ENCODE peak calls at places on chromosomes 11 and 22, in five cellular contexts. One of them, this sample, is unnamed.

GRCh38 chr11:64742940-64743590 is 877 bp downstream of the RASGRP2 start:
- DNase-seq in cardiac fibroblast: peak
- DNase-seq in Peyer's patch: peak
- DNase-seq in coronary artery: peak
- DNase-seq in Panc1: no peak
- DNase-seq in this sample: peak

GRCh38 chr11:3378426-3379423 is at the start of gene ZNF195:
- DNase-seq in cardiac fibroblast: peak
- DNase-seq in Peyer's patch: peak
- DNase-seq in coronary artery: peak
- DNase-seq in Panc1: peak
- DNase-seq in this sample: peak

GRCh38 chr11:112241486-112241885 is 15.3 kb downstream of the PTS start:
- DNase-seq in cardiac fibroblast: peak
- DNase-seq in Peyer's patch: no peak
- DNase-seq in coronary artery: no peak
- DNase-seq in Panc1: no peak
- DNase-seq in this sample: peak

GRCh38 chr11:130719516-130719915 is 196.8 kb downstream of the SNX19 start:
- DNase-seq in cardiac fibroblast: peak
- DNase-seq in Peyer's patch: no peak
- DNase-seq in coronary artery: no peak
- DNase-seq in Panc1: no peak
- DNase-seq in this sample: no peak

GRCh38 chr11:19567996-19568395 is 144.6 kb upstream of the NAV2 start:
- DNase-seq in cardiac fibroblast: no peak
- DNase-seq in Peyer's patch: no peak
- DNase-seq in coronary artery: peak
- DNase-seq in Panc1: no peak
- DNase-seq in this sample: no peak

GRCh38 chr22:23716811-23717801 is 26.3 kb downstream of the RGL4 start:
- DNase-seq in cardiac fibroblast: peak
- DNase-seq in Peyer's patch: peak
- DNase-seq in coronary artery: peak
- DNase-seq in Panc1: peak
- DNase-seq in this sample: peak

GRCh38 chr11:17810736-17811135 is 76.2 kb downstream of the KCNC1 start:
- DNase-seq in cardiac fibroblast: peak
- DNase-seq in Peyer's patch: no peak
- DNase-seq in coronary artery: no peak
- DNase-seq in Panc1: no peak
- DNase-seq in this sample: no peak

GRCh38 chr11:76380161-76380976 is 563 bp downstream of the THAP12 start:
- DNase-seq in cardiac fibroblast: peak
- DNase-seq in Peyer's patch: peak
- DNase-seq in coronary artery: peak
- DNase-seq in Panc1: no peak
- DNase-seq in this sample: peak

GRCh38 chr11:6653656-6654055 is 2.0 kb downstream of the DCHS1 start:
- DNase-seq in cardiac fibroblast: no peak
- DNase-seq in Peyer's patch: no peak
- DNase-seq in coronary artery: no peak
- DNase-seq in Panc1: no peak
- DNase-seq in this sample: no peak
- H3K4me3 ChIP-seq in cardiac fibroblast: no peak
- H3K4me3 ChIP-seq in Peyer's patch: no peak
- H3K4me3 ChIP-seq in coronary artery: no peak
- H3K4me3 ChIP-seq in Panc1: no peak
- H3K4me3 ChIP-seq in this sample: no peak

DNA sequence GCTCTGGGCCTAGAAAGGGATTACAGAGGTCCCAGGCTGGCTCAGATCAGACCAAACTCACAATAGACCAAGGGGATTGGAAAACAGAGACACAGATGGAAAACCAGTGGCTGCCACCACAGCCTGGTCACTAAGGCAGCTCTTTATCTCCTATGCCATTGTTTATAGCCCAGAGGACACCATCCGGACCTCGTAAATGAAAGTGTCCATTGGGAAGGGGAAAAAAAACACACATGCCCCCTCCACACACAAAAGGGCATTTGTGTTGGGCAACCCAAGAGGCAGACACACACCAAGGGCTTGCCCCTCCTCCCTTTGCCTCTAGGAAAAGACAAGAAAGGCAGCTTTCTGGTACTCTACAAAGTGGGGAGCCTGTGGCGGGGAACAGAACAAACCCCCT is 85.9 kb downstream of the GAB2 start:
- DNase-seq in cardiac fibroblast: no peak
- DNase-seq in Peyer's patch: no peak
- DNase-seq in coronary artery: no peak
- DNase-seq in Panc1: no peak
- DNase-seq in this sample: no peak
- TF ChIP-seq CTCF in cardiac fibroblast: no peak
- TF ChIP-seq CTCF in Peyer's patch: no peak
- TF ChIP-seq CTCF in coronary artery: no peak
- TF ChIP-seq CTCF in Panc1: no peak
- TF ChIP-seq CTCF in this sample: no peak

DNA sequence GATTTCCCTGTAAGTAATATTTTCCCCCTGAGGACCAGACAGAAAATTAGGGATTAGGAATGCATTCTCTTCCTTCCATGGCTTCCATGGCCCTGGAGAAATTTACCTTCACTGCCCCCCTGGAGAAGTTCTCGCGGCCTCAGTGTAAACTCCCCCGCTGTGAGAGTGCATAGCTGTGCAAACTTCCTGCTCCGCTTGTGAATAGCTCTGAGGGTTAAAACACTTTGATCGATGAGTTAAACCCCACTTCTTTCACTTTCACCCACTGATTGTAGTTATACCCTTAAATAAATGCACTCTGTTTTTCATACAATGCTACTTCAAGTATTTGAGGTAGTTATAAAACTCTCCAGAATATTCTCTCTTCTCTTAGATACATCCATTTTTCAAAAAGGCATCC is 190.8 kb downstream of the DSCAML1 start:
- DNase-seq in cardiac fibroblast: no peak
- DNase-seq in Peyer's patch: no peak
- DNase-seq in coronary artery: no peak
- DNase-seq in Panc1: no peak
- DNase-seq in this sample: no peak
- H3K4me3 ChIP-seq in cardiac fibroblast: no peak
- H3K4me3 ChIP-seq in Peyer's patch: no peak
- H3K4me3 ChIP-seq in coronary artery: no peak
- H3K4me3 ChIP-seq in Panc1: no peak
- H3K4me3 ChIP-seq in this sample: no peak

DNA sequence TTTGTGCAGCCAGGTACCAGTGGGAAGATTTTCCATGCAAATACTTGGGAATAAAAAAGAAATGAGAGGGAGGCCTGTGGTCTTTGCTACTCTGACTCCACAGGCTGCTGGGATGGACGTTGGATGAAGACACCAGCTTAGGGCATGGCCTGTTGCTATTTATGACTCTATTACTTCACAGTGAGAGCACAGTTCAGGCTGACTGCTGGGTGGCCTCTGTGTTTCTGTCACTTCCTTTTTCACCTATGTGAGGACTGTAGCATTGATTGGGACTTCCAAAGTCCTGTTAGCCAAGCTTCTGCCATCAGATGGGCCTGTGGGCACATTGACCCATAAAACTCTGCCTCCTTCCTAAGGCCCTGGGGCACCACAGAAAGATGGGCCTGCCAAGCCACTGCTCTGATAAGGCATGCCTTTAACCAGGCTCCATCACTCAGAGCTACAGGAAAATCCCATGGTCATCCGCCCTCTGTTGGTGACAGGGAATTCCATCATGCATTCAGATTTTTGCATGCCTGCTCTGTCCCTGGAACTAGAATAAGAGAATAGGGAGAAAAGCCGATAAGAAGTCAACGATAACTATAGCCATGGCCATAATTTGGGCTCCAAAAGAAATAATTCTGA is 64.6 kb downstream of the KCNJ1 start:
- DNase-seq in cardiac fibroblast: peak
- DNase-seq in Peyer's patch: no peak
- DNase-seq in coronary artery: no peak
- DNase-seq in Panc1: peak
- DNase-seq in this sample: peak
- TF ChIP-seq CTCF in cardiac fibroblast: peak
- TF ChIP-seq CTCF in Peyer's patch: no peak
- TF ChIP-seq CTCF in coronary artery: no peak
- TF ChIP-seq CTCF in Panc1: peak
- TF ChIP-seq CTCF in this sample: peak

GRCh38 chr11:315051-315481 is 1.2 kb downstream of the IFITM1 start:
- DNase-seq in cardiac fibroblast: no peak
- DNase-seq in Peyer's patch: peak
- DNase-seq in coronary artery: no peak
- DNase-seq in Panc1: no peak
- DNase-seq in this sample: peak
- H3K4me3 ChIP-seq in cardiac fibroblast: peak
- H3K4me3 ChIP-seq in Peyer's patch: peak
- H3K4me3 ChIP-seq in coronary artery: peak
- H3K4me3 ChIP-seq in Panc1: peak
- H3K4me3 ChIP-seq in this sample: peak

This sample was measured in fibroblast of villous mesenchyme.